ENCODE peak calls at places on chromosomes 3 and 15, in four cellular contexts. S is NCI-H460, T is AML-193, J is neuronal stem cell. O is an unnamed sample.
A peak's percentile ranks its signal among the peaks of the same experiment; 100 is the strongest.

GRCh38 chr15:35439291-35439690 is 106.7 kb downstream of the DPH6 start:
- DNase-seq in S (no peak), T (no peak), J (no peak), O (no peak)

GRCh38 chr3:187975571-187976360 is 178.2 kb upstream of the LPP start:
- DNase-seq in S (no peak), T (no peak), J (no peak), O (no peak)

GRCh38 chr3:71010731-71011455 is 572.6 kb downstream of the FOXP1 start:
- DNase-seq in S (no peak), T (no peak), J (no peak), O (no peak)

GRCh38 chr15:89217031-89217430 is 4.3 kb downstream of the RLBP1 start:
- DNase-seq in S (no peak), T (no peak), J (no peak), O (no peak)

GRCh38 chr3:59696783-59697182 is 647.0 kb upstream of the CFAP20DC start:
- DNase-seq in S (no peak), T (no peak), J (no peak), O (no peak)

GRCh38 chr3:159947220-159947619 is 41.4 kb upstream of the IL12A start:
- DNase-seq in S (no peak), T (no peak), J (no peak), O (no peak)

GRCh38 chr3:16885948-16886683 is 1.4 kb downstream of the PLCL2 start:
- DNase-seq in S (no peak), T (peak; percentile 75), J (no peak), O (no peak)

GRCh38 chr15:73287019-73287418 is 81.7 kb downstream of the HCN4 start:
- DNase-seq in S (no peak), T (peak; percentile 86), J (no peak), O (no peak)

GRCh38 chr3:129822679-129823078 is 70.8 kb downstream of the TMCC1 start:
- DNase-seq in S (no peak), T (peak; percentile 95), J (no peak), O (no peak)

GRCh38 chr3:195372220-195372619 is 70.6 kb downstream of the ACAP2 start:
- DNase-seq in S (no peak), T (no peak), J (no peak), O (no peak)

GRCh38 chr15:57922780-57923179 is 142.7 kb downstream of the ALDH1A2 start:
- DNase-seq in S (no peak), T (no peak), J (no peak), O (no peak)

GRCh38 chr3:14780927-14781507 is 37.7 kb upstream of the FGD5 start:
- DNase-seq in S (peak; percentile 33), T (peak; percentile 72), J (peak; percentile 24), O (peak; percentile 77)

GRCh38 chr15:31400222-31400927 is 73.7 kb downstream of the KLF13 start:
- DNase-seq in S (no peak), T (no peak), J (no peak), O (no peak)

GRCh38 chr3:64518950-64519349 is 168.8 kb downstream of the ADAMTS9 start:
- DNase-seq in S (no peak), T (no peak), J (no peak), O (no peak)

GRCh38 chr3:85808750-85809149 is 850.0 kb downstream of the CADM2 start:
- DNase-seq in S (no peak), T (no peak), J (no peak), O (no peak)

GRCh38 chr3:5194801-5195509 is 7.4 kb downstream of the EDEM1 start:
- DNase-seq in S (peak; percentile 33), T (peak; percentile 46), J (no peak), O (peak; percentile 73)

GRCh38 chr3:183435701-183436100 is 7.3 kb upstream of the MCF2L2 start:
- DNase-seq in S (no peak), T (no peak), J (no peak), O (no peak)